ENCODE peak calls at places on chromosome 10, in eight cellular contexts. B, N, M, P, R, I, W and U are unnamed samples.
A peak's percentile ranks its signal among the peaks of the same experiment; 100 is the strongest.

GRCh38 chr10:22599048-22599561 is 115.3 kb downstream of the PIP4K2A start:
- DNase-seq in W (peak; percentile 85), M (no peak), N (no peak), P (no peak), I (peak; percentile 52), B (no peak), R (no peak), U (no peak)

GRCh38 chr10:110389250-110389649 is 84.5 kb upstream of the SMNDC1 start:
- DNase-seq in I (no peak), R (no peak), M (no peak), N (no peak), P (no peak), W (no peak), B (no peak), U (peak; percentile 68)

GRCh38 chr10:74877899-74878298 is 51.5 kb downstream of the KAT6B start:
- DNase-seq in B (no peak), W (no peak), M (no peak), R (no peak), N (no peak), I (no peak), P (no peak), U (no peak)

GRCh38 chr10:96073722-96074121 is 30.3 kb downstream of the CCNJ start:
- DNase-seq in B (no peak), P (no peak), N (no peak), R (no peak), W (peak; percentile 56), I (peak; percentile 46), M (no peak), U (no peak)

GRCh38 chr10:6408799-6409198 is 171.3 kb downstream of the PRKCQ start:
- DNase-seq in B (no peak), N (no peak), P (no peak), W (no peak), M (no peak), R (no peak), I (no peak), U (no peak)

GRCh38 chr10:26960308-26960707 is 99.5 kb upstream of the ABI1 start:
- DNase-seq in R (no peak), N (no peak), I (peak; percentile 50), W (no peak), M (no peak), B (no peak), P (no peak), U (no peak)

GRCh38 chr10:102648889-102649752 is 4.8 kb downstream of the TRIM8 start:
- DNase-seq in R (no peak), W (no peak), B (no peak), M (peak; percentile 62), I (no peak), P (no peak), N (peak; percentile 81), U (no peak)

GRCh38 chr10:24820616-24821015 is 96.9 kb upstream of the ARHGAP21 start:
- DNase-seq in B (no peak), N (no peak), I (no peak), M (no peak), W (peak; percentile 8), P (no peak), R (no peak), U (no peak)

GRCh38 chr10:113303747-113304146 is 249.1 kb upstream of the HABP2 start:
- DNase-seq in B (no peak), I (no peak), R (no peak), M (no peak), P (no peak), N (no peak), W (no peak), U (no peak)

GRCh38 chr10:22250897-22251605 is 33.2 kb upstream of the EBLN1 start:
- DNase-seq in N (no peak), B (no peak), P (no peak), M (no peak), W (peak; percentile 11), R (no peak), I (no peak), U (no peak)

GRCh38 chr10:14220026-14220425 is 110.7 kb downstream of the FRMD4A start:
- DNase-seq in W (peak; percentile 46), R (no peak), I (no peak), M (no peak), P (no peak), B (no peak), N (no peak), U (no peak)

GRCh38 chr10:519716-520401 is 169.6 kb downstream of the DIP2C start:
- DNase-seq in P (no peak), B (no peak), R (no peak), I (no peak), N (peak; percentile 52), M (no peak), W (no peak), U (no peak)

GRCh38 chr10:117320050-117320665 is 55.1 kb downstream of the PDZD8 start:
- DNase-seq in W (no peak), B (no peak), P (peak; percentile 4), R (no peak), M (no peak), N (no peak), I (no peak), U (no peak)

GRCh38 chr10:97640868-97641811 is 669 bp downstream of the PI4K2A start:
- DNase-seq in N (peak; percentile 73), R (peak; percentile 48), I (no peak), M (no peak), B (peak; percentile 72), P (peak; percentile 60), W (peak; percentile 22), U (peak; percentile 77)

GRCh38 chr10:116868722-116869121 is 19.4 kb downstream of the ENO4 start:
- DNase-seq in I (no peak), W (no peak), B (no peak), N (no peak), P (no peak), R (peak; percentile 53), M (no peak), U (no peak)

GRCh38 chr10:131685576-131685975 is 215.2 kb upstream of the PPP2R2D start:
- DNase-seq in R (no peak), N (peak; percentile 41), W (no peak), B (no peak), M (no peak), I (no peak), P (no peak), U (no peak)

GRCh38 chr10:62759599-62760175 is 44.8 kb upstream of the ADO start:
- DNase-seq in W (no peak), I (no peak), N (no peak), R (no peak), M (no peak), P (no peak), B (no peak), U (peak; percentile 76)
- TF ChIP-seq CTCF in W (no peak), I (no peak), N (no peak), R (no peak), M (no peak), P (no peak), B (no peak), U (no peak)

DNA sequence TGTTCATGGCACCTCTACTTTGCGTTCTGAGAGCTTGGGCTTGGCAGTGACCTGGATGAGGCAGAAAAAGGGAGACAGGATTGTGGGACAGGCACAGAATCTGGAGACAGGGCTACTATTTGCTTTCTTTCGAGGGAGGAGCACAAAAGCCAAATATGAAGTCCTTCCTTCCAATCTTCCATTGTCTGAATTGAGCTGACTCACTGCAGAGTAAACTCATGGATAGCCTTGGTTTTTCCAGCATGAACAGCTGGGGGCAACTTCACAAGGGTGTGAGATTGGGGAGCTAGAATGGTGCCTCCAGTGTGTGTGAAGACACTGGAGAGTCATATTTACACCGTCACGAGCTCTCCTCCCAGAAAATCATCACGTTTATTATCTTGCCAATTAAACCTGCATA is 55.6 kb upstream of the NRP1 start:
- DNase-seq in N (no peak), M (no peak), W (no peak), B (no peak), R (no peak), I (no peak), P (no peak), U (no peak)
- TF ChIP-seq CTCF in N (no peak), M (no peak), W (no peak), B (no peak), R (no peak), I (no peak), P (no peak), U (no peak)

DNA sequence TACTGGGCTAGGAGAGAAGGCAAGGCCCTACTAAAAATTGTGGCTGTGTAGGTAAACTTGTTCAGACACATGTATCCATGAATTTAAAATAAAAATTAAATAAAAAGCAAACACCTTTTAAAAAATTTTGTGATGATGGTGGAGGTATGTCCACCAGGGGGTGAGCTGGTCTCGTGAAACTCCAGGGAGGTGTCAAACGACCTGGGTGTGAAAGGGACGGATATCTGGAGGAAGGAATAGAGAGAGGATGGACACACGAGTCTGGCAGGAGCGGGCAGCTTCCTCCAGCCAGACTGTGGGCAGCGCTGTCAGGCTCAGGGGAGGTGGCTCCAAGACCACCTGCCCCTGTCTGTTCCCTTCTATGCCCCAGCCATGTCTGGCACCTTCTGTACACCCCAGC is 34.8 kb upstream of the DMBT1 start:
- DNase-seq in P (no peak), R (no peak), I (no peak), N (no peak), M (no peak), B (peak; percentile 40), W (no peak), U (no peak)
- TF ChIP-seq CTCF in P (peak; percentile 26), R (peak; percentile 2), I (peak; percentile 5), N (peak; percentile 52), M (peak; percentile 50), B (peak; percentile 55), W (no peak), U (no peak)

GRCh38 chr10:88883443-88883799 is 3.4 kb downstream of the STAMBPL1 start:
- DNase-seq in M (no peak), N (no peak), I (no peak), B (no peak), R (no peak), P (no peak), W (no peak), U (no peak)

GRCh38 chr10:88881335-88881734 is 1.3 kb downstream of the STAMBPL1 start:
- DNase-seq in W (no peak), R (no peak), B (no peak), N (no peak), P (no peak), I (no peak), M (no peak), U (no peak)

GRCh38 chr10:88881922-88882645 is 2.0 kb downstream of the STAMBPL1 start:
- DNase-seq in I (no peak), M (no peak), W (no peak), P (no peak), N (no peak), R (no peak), B (no peak), U (no peak)

GRCh38 chr10:88879754-88880286 is at the start of gene STAMBPL1:
- DNase-seq in R (no peak), N (no peak), W (no peak), M (no peak), B (peak; percentile 74), I (no peak), P (no peak), U (no peak)

DNA sequence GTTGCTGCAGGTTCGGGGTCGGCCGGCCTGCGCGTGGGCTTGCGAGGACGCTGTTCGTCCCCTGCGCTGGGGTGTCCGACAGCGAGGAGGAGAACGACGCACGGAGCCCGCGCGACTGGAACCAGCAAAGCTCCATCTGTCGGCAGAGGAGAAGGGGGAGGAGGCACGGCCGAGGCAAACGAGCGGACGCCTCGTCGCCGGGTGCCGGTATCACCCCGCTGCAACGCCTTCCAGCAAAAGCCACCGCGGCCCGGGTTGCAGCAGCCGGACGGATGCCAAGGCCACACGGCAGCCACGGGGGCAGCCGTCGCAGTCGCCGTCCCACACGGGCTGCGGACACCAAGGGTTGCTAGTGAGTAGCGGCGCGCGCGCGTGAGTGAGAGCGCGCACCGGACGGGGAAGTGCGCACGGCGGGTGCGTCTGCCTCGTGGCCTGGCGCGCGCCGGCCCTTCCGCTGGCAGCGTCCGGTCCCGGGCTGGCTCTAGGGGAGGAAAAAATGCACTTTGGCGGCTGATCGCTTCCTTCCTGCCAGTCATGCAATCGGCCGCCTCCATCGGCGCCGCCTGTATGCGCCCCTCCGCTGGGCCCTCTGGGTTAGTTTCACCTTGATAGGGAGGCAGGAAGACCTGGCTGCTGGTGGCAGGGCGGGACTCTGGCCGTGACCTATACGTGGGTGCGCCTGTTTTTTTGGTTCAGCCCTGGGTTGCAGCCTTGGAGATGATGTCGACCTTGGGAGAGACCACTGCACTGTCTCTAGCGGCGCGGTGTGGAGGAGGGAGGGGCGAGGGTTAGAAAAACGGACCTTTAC is 446 bp downstream of the STAMBPL1 start:
- DNase-seq in B (peak; percentile 77), W (peak; percentile 70), R (peak; percentile 81), I (no peak), M (peak; percentile 62), N (peak; percentile 92), P (peak; percentile 78), U (peak; percentile 71)
- TF ChIP-seq CTCF in B (peak; percentile 27), W (no peak), R (no peak), I (peak; percentile 37), M (peak; percentile 43), N (peak; percentile 25), P (no peak), U (no peak)